ENCODE peak calls at places on chromosome 15, in ten cellular contexts. Z, M, X, P, E, R, V, K, L and H are unnamed samples.

GRCh38 chr15:101487060-101487459 is 2.4 kb downstream of the PCSK6 start:
- DNase-seq in R (no peak), M (no peak), V (no peak), K (no peak), P (no peak), X (no peak), L (no peak), Z (no peak), E (no peak), H (no peak)

GRCh38 chr15:31467361-31467760 is 140.7 kb downstream of the KLF13 start:
- DNase-seq in E (no peak), X (no peak), M (no peak), L (peak), R (no peak), Z (no peak), V (peak), P (no peak), K (no peak), H (no peak)

GRCh38 chr15:30929064-30929669 is 25.5 kb downstream of the FAN1 start:
- DNase-seq in E (no peak), L (no peak), X (no peak), R (no peak), P (no peak), M (peak), K (no peak), Z (no peak), V (no peak), H (no peak)

GRCh38 chr15:31004220-31004733 is 12.8 kb upstream of the MTMR10 start:
- DNase-seq in M (peak), K (peak), X (peak), R (no peak), V (no peak), Z (no peak), E (no peak), L (no peak), P (no peak), H (no peak)

GRCh38 chr15:55257933-55258332 is 31.7 kb downstream of the RAB27A start:
- DNase-seq in Z (no peak), V (no peak), X (peak), M (no peak), R (no peak), L (no peak), E (no peak), P (no peak), K (no peak), H (no peak)

GRCh38 chr15:69780981-69781380 is 316.7 kb downstream of the TLE3 start:
- DNase-seq in K (no peak), Z (no peak), E (no peak), M (no peak), P (no peak), R (no peak), V (no peak), L (no peak), X (no peak), H (no peak)

GRCh38 chr15:79680721-79681120 is 216.1 kb downstream of the MTHFS start:
- DNase-seq in X (peak), E (no peak), R (no peak), K (no peak), M (no peak), Z (peak), V (no peak), L (no peak), P (no peak), H (peak)

GRCh38 chr15:101124731-101125558 is 126.9 kb downstream of the CHSY1 start:
- DNase-seq in Z (no peak), P (no peak), E (no peak), M (no peak), K (no peak), X (no peak), L (no peak), R (no peak), V (no peak), H (peak)

GRCh38 chr15:43868412-43868811 is 41.6 kb downstream of the WDR76 start:
- DNase-seq in X (no peak), P (no peak), M (no peak), V (no peak), R (no peak), L (no peak), E (no peak), K (no peak), Z (no peak), H (no peak)

GRCh38 chr15:80777137-80777536 is 2.0 kb upstream of the CEMIP start:
- DNase-seq in X (no peak), Z (no peak), K (no peak), E (no peak), P (no peak), M (no peak), V (no peak), L (peak), R (no peak), H (peak)

GRCh38 chr15:82663186-82663600 is 16.0 kb upstream of the CPEB1 start:
- DNase-seq in X (peak), L (peak), K (no peak), V (peak), E (peak), R (no peak), P (peak), M (peak), Z (peak), H (peak)

GRCh38 chr15:64156652-64157331 is 5.3 kb downstream of the SNX22 start:
- DNase-seq in E (no peak), M (no peak), P (peak), R (no peak), L (no peak), Z (no peak), K (no peak), V (no peak), X (no peak), H (no peak)

GRCh38 chr15:69902414-69903062 is 195.2 kb downstream of the TLE3 start:
- DNase-seq in K (no peak), V (no peak), M (no peak), X (no peak), Z (no peak), L (no peak), P (no peak), R (no peak), E (no peak), H (no peak)

GRCh38 chr15:69499521-69500201 is 47.0 kb downstream of the RPLP1 start:
- DNase-seq in X (no peak), Z (no peak), K (no peak), L (no peak), M (no peak), R (no peak), E (no peak), V (no peak), P (peak), H (no peak)

GRCh38 chr15:70605606-70606410 is 157.6 kb downstream of the UACA start:
- DNase-seq in V (peak), R (no peak), L (peak), P (no peak), M (peak), Z (no peak), X (no peak), E (peak), K (no peak), H (peak)

GRCh38 chr15:50854594-50855490 is 53.6 kb upstream of the AP4E1 start:
- DNase-seq in R (no peak), V (no peak), E (peak), Z (no peak), P (no peak), K (no peak), M (no peak), L (no peak), X (peak), H (peak)

GRCh38 chr15:94671845-94672524 is 440.6 kb downstream of the MCTP2 start:
- DNase-seq in L (no peak), K (no peak), E (no peak), M (peak), Z (no peak), X (no peak), P (no peak), V (peak), R (no peak), H (no peak)
- TF ChIP-seq CTCF in L (no peak), K (no peak), E (no peak), M (no peak), Z (no peak), X (no peak), P (no peak), V (no peak), R (no peak), H (no peak)

DNA sequence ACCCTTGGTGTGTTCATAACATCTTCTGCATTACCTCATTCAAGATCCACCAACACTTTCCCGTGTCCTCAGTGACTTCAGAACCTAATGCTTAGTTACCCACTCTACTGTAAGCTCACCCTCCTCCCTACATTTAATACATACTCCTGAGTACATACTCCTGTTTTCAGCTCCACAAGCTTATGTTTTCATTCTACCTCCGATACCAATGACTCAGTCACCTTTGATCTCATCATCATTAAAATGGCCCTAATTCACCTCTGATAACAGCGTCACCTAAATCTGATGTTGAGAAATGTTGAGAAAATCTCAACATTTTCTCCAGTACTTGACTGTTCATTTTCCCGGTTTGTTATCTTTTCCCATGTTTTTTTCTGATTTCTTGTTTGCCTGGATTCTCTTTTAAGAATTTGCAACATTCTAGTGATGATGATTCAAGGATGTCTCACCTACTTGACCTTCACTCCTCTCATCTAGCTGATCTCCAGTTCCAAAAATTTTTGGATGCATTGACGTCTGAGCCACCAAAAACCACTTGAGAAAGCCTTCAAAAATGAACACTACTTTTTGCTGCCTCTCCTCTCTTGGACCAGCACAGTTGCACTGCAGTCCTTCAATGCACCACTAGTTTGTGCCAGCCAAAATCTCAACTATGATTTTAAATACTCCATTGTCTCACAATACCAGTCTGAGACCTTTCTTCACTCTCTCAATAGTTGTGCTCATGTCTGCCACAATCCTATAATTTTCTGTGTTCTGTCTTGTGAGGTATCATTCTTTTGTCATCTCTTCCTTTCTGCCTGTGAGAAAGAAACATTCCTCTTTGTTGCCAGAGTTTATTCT is 220.7 kb upstream of the SEMA6D start:
- DNase-seq in K (no peak), E (no peak), P (no peak), V (no peak), X (no peak), L (no peak), M (no peak), Z (no peak), R (no peak), H (no peak)
- TF ChIP-seq CTCF in K (no peak), E (no peak), P (no peak), V (no peak), X (no peak), L (no peak), M (no peak), Z (no peak), R (no peak), H (no peak)

DNA sequence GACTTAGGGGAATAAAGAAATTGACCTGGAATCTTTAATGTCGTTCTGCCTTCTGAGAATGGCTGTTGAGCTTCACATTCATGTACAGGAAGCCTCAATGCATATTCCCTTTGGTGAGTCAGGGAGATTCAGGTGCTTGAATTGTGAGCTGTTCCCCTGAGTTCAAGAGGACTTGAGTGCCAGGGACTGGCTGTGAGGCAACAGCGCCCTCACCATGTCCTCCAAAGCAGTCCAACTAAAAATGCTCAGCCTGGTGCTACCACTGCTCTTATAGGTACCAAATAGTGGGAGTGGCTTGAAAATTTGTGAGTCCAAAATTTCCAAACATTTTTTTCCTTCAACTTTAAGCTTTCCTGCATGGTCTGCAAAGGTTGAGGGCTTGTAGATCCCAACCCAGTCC is 54.1 kb downstream of the LEO1 start:
- DNase-seq in L (no peak), M (no peak), Z (no peak), X (no peak), V (no peak), E (peak), P (no peak), R (no peak), K (no peak), H (peak)
- TF ChIP-seq CTCF in L (no peak), M (no peak), Z (peak), X (peak), V (no peak), E (peak), P (no peak), R (no peak), K (no peak), H (peak)

DNA sequence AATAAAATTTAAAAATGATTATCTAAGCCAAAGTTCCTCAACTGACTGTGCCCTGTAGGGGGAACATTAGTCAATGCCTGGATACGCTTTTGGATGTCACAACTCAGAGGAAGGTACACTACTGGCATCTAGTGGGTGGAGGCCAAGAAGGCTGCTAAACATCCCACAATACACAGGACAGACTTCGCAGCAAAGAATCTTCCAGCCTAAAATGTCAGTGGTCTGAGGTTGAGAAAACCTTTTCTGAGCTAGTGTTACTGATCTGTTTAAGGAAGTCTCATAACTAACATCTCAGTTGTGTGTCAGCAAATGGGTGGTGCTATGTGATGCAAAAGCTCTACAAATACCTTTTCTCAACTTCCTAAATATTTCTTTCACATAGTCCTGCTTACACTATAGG is 20.9 kb upstream of the LDHAL6B start:
- DNase-seq in X (no peak), L (no peak), Z (no peak), E (no peak), R (no peak), M (no peak), V (no peak), K (no peak), P (no peak), H (no peak)
- TF ChIP-seq CTCF in X (no peak), L (no peak), Z (peak), E (peak), R (no peak), M (no peak), V (no peak), K (no peak), P (no peak), H (no peak)

DNA sequence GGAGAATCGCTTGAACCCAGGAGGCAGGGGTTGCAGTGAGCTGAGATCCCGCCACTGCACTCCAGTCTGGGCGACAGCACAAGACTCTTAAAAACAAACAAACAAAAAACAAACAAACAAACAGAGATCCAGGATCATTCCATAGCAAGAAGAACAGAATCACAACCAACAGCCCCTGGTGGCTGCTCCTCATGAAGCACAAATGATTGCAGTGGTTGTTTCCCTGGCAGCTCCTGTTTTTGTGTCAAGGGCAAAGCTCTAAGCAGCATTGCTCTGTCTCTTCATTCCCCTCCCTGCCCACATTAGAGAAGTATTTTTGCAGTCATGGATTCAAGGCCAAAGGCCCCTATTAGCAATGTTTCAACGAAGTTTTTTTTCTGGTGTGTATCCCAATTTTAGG is 25.8 kb upstream of the BLM start:
- DNase-seq in K (no peak), V (no peak), E (no peak), X (no peak), R (no peak), P (no peak), M (no peak), Z (no peak), L (no peak), H (no peak)
- TF ChIP-seq CTCF in K (no peak), V (no peak), E (no peak), X (no peak), R (no peak), P (no peak), M (no peak), Z (no peak), L (no peak), H (no peak)

DNA sequence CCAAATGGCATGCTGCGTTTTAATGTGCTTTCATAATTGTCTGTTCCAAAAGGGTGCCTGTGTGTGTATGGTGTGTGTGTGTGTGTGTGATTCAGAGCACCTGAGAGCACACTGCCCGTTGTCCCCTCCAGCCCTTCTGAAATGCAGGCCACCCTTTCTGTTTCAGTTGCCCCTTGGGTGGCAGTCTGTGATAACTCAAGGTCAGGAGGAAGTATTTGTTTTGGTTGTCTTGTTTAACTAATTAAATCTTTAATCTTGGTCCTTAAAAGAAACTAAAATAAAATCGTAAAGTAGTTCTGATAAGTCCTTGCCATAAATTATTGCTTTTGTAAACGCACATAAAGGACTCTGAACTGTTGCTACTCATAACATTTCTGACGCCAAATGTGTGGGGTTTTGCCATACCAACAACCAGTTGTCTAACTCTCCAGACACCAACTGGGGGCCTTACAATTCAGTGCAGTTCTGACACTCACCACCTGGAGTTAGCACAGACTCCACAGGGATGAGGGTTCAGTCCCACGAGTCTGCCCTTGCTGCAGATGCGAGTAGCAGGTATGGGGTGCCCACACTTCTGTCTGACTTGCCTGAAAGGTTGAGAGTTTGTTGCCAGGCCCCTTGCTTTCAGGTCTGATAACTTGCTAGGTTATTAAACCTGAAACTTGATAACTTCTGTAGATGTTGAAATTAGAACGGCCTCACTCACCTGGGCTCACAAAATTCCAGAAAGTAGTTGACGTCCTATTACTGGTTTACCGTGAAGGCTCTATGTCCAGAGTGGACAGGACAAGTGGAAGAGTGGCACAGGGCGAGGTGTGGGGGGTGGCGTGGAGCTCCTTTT is 157.3 kb downstream of the IGF1R start:
- DNase-seq in X (no peak), E (peak), Z (no peak), P (no peak), K (no peak), L (peak), V (no peak), R (no peak), M (no peak), H (no peak)
- TF ChIP-seq CTCF in X (no peak), E (no peak), Z (no peak), P (no peak), K (no peak), L (no peak), V (no peak), R (no peak), M (peak), H (no peak)

DNA sequence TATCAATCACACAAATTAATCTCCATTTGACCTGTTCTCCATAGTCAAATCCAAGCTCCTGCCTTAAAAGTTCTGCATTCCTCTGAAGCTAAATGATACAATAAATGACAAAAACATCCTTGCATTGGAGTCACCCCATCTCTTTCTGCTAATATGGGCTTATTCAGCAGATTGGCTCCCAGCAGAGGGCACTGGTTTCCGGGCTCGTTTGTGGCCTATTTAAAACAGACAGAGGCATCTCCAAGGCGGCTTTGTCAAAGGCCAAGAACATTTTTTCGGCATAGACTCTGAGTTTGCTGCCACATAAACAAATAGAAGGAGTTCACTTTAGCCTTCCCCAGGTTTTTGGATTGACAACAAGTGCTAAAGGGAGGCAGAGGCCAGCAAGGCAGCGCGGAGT is 204.4 kb upstream of the RASGRP1 start:
- DNase-seq in Z (no peak), E (no peak), V (peak), M (peak), L (peak), X (no peak), R (no peak), K (no peak), P (no peak), H (peak)
- TF ChIP-seq CTCF in Z (peak), E (peak), V (no peak), M (peak), L (no peak), X (no peak), R (no peak), K (no peak), P (no peak), H (no peak)